ENCODE peak calls at places on chromosome 7, in ten cellular contexts. One of them, this sample, is unnamed. For H3K36me3, the result is how much of the 10 kb centered on the place peaks cover.

GRCh38 chr7:25895792-25896171 is 256.2 kb upstream of the NFE2L3 start:
- DNase-seq in CD4-positive, CD25-positive, alpha-beta regulatory T cell: no peak
- DNase-seq in hepatocyte: no peak
- DNase-seq in WERI-Rb-1: no peak
- DNase-seq in upper lobe of right lung: no peak
- DNase-seq in fibroblast of lung: no peak
- DNase-seq in psoas muscle: no peak
- DNase-seq in lower lobe of right lung: no peak
- DNase-seq in IMR-90: no peak
- DNase-seq in CD4-positive, alpha-beta memory T cell: no peak
- DNase-seq in this sample: peak

GRCh38 chr7:159061674-159062212 is 82.9 kb downstream of the VIPR2 start:
- DNase-seq in upper lobe of right lung: peak
- DNase-seq in WERI-Rb-1: no peak
- DNase-seq in IMR-90: no peak
- DNase-seq in fibroblast of lung: no peak
- DNase-seq in hepatocyte: peak
- DNase-seq in CD4-positive, CD25-positive, alpha-beta regulatory T cell: no peak
- DNase-seq in CD4-positive, alpha-beta memory T cell: no peak
- DNase-seq in psoas muscle: no peak
- DNase-seq in lower lobe of right lung: no peak
- DNase-seq in this sample: peak

GRCh38 chr7:139739863-139740597 is 37.8 kb downstream of the HIPK2 start:
- DNase-seq in psoas muscle: peak
- DNase-seq in CD4-positive, alpha-beta memory T cell: no peak
- DNase-seq in CD4-positive, CD25-positive, alpha-beta regulatory T cell: no peak
- DNase-seq in upper lobe of right lung: no peak
- DNase-seq in lower lobe of right lung: no peak
- DNase-seq in hepatocyte: no peak
- DNase-seq in WERI-Rb-1: no peak
- DNase-seq in fibroblast of lung: no peak
- DNase-seq in IMR-90: no peak
- DNase-seq in this sample: no peak

GRCh38 chr7:141558544-141559183 is 7.5 kb downstream of the AGK start:
- DNase-seq in WERI-Rb-1: no peak
- DNase-seq in lower lobe of right lung: no peak
- DNase-seq in hepatocyte: no peak
- DNase-seq in upper lobe of right lung: no peak
- DNase-seq in psoas muscle: no peak
- DNase-seq in fibroblast of lung: peak
- DNase-seq in IMR-90: peak
- DNase-seq in CD4-positive, CD25-positive, alpha-beta regulatory T cell: no peak
- DNase-seq in CD4-positive, alpha-beta memory T cell: peak
- DNase-seq in this sample: no peak

GRCh38 chr7:277228-277627 is 12.7 kb upstream of the FOXL3 start:
- DNase-seq in WERI-Rb-1: no peak
- DNase-seq in IMR-90: no peak
- DNase-seq in CD4-positive, CD25-positive, alpha-beta regulatory T cell: no peak
- DNase-seq in upper lobe of right lung: no peak
- DNase-seq in fibroblast of lung: no peak
- DNase-seq in lower lobe of right lung: no peak
- DNase-seq in CD4-positive, alpha-beta memory T cell: no peak
- DNase-seq in psoas muscle: no peak
- DNase-seq in hepatocyte: no peak
- DNase-seq in this sample: no peak

GRCh38 chr7:91263359-91264082 is 712 bp upstream of the FZD1 start:
- DNase-seq in IMR-90: no peak
- DNase-seq in fibroblast of lung: no peak
- DNase-seq in CD4-positive, CD25-positive, alpha-beta regulatory T cell: no peak
- DNase-seq in psoas muscle: peak
- DNase-seq in upper lobe of right lung: peak
- DNase-seq in WERI-Rb-1: peak
- DNase-seq in hepatocyte: peak
- DNase-seq in CD4-positive, alpha-beta memory T cell: no peak
- DNase-seq in lower lobe of right lung: peak
- DNase-seq in this sample: peak

GRCh38 chr7:155153676-155154075 is 83.6 kb downstream of the HTR5A start:
- DNase-seq in IMR-90: no peak
- DNase-seq in CD4-positive, alpha-beta memory T cell: no peak
- DNase-seq in CD4-positive, CD25-positive, alpha-beta regulatory T cell: no peak
- DNase-seq in upper lobe of right lung: no peak
- DNase-seq in fibroblast of lung: no peak
- DNase-seq in psoas muscle: no peak
- DNase-seq in hepatocyte: no peak
- DNase-seq in WERI-Rb-1: no peak
- DNase-seq in lower lobe of right lung: no peak
- DNase-seq in this sample: no peak

GRCh38 chr7:55515569-55516279 is 56.6 kb downstream of the VOPP1 start:
- DNase-seq in CD4-positive, alpha-beta memory T cell: no peak
- DNase-seq in lower lobe of right lung: no peak
- DNase-seq in upper lobe of right lung: no peak
- DNase-seq in CD4-positive, CD25-positive, alpha-beta regulatory T cell: no peak
- DNase-seq in fibroblast of lung: no peak
- DNase-seq in psoas muscle: peak
- DNase-seq in hepatocyte: no peak
- DNase-seq in WERI-Rb-1: no peak
- DNase-seq in IMR-90: no peak
- DNase-seq in this sample: no peak

GRCh38 chr7:30135551-30136271 is 925 bp downstream of the MTURN start:
- DNase-seq in IMR-90: peak
- DNase-seq in lower lobe of right lung: peak
- DNase-seq in psoas muscle: peak
- DNase-seq in WERI-Rb-1: peak
- DNase-seq in fibroblast of lung: peak
- DNase-seq in CD4-positive, alpha-beta memory T cell: peak
- DNase-seq in upper lobe of right lung: peak
- DNase-seq in CD4-positive, CD25-positive, alpha-beta regulatory T cell: peak
- DNase-seq in hepatocyte: peak
- DNase-seq in this sample: peak

GRCh38 chr7:139738101-139738489 is 39.7 kb downstream of the HIPK2 start:
- DNase-seq in IMR-90: peak
- DNase-seq in upper lobe of right lung: no peak
- DNase-seq in CD4-positive, CD25-positive, alpha-beta regulatory T cell: no peak
- DNase-seq in WERI-Rb-1: no peak
- DNase-seq in fibroblast of lung: no peak
- DNase-seq in CD4-positive, alpha-beta memory T cell: no peak
- DNase-seq in hepatocyte: peak
- DNase-seq in lower lobe of right lung: no peak
- DNase-seq in psoas muscle: no peak
- DNase-seq in this sample: peak

GRCh38 chr7:34042406-34042805 is 137.1 kb downstream of the BMPER start:
- DNase-seq in WERI-Rb-1: no peak
- DNase-seq in fibroblast of lung: peak
- DNase-seq in upper lobe of right lung: no peak
- DNase-seq in CD4-positive, alpha-beta memory T cell: no peak
- DNase-seq in lower lobe of right lung: no peak
- DNase-seq in IMR-90: peak
- DNase-seq in hepatocyte: no peak
- DNase-seq in CD4-positive, CD25-positive, alpha-beta regulatory T cell: no peak
- DNase-seq in psoas muscle: no peak
- DNase-seq in this sample: no peak

GRCh38 chr7:157905740-157906461 is 569.1 kb downstream of the DNAJB6 start:
- DNase-seq in upper lobe of right lung: no peak
- DNase-seq in IMR-90: no peak
- DNase-seq in CD4-positive, alpha-beta memory T cell: no peak
- DNase-seq in hepatocyte: no peak
- DNase-seq in WERI-Rb-1: peak
- DNase-seq in psoas muscle: no peak
- DNase-seq in CD4-positive, CD25-positive, alpha-beta regulatory T cell: no peak
- DNase-seq in lower lobe of right lung: no peak
- DNase-seq in fibroblast of lung: no peak
- DNase-seq in this sample: peak
- H3K27ac ChIP-seq in upper lobe of right lung: no peak
- H3K27ac ChIP-seq in IMR-90: no peak
- H3K27ac ChIP-seq in CD4-positive, alpha-beta memory T cell: no peak
- H3K27ac ChIP-seq in hepatocyte: no peak
- H3K27ac ChIP-seq in WERI-Rb-1: no peak
- H3K27ac ChIP-seq in psoas muscle: no peak
- H3K27ac ChIP-seq in CD4-positive, CD25-positive, alpha-beta regulatory T cell: no peak
- H3K27ac ChIP-seq in lower lobe of right lung: no peak
- H3K27ac ChIP-seq in fibroblast of lung: no peak
- H3K27ac ChIP-seq in this sample: no peak

DNA sequence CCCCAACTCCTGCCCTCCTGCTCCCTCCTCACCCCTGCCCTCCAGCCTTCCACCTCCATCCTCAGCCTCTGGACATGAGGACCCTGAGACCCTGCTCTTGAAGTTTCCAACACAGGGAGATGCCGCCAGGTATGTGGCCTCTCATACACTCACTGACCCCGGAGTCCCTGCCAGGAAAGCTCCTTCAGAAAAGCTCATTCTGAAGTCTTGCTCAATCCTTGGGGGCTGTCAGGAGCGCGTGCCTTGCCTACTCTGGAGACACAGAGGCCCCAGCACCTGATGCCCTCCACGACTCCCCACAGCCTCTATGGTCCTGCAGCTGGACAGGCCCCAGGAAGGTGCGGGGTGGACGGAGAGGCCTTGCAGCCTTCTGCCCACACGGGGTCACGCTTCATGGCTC is 11.0 kb downstream of the NUDT1 start:
- DNase-seq in psoas muscle: no peak
- DNase-seq in IMR-90: no peak
- DNase-seq in CD4-positive, alpha-beta memory T cell: no peak
- DNase-seq in lower lobe of right lung: no peak
- DNase-seq in CD4-positive, CD25-positive, alpha-beta regulatory T cell: no peak
- DNase-seq in WERI-Rb-1: no peak
- DNase-seq in hepatocyte: no peak
- DNase-seq in fibroblast of lung: no peak
- DNase-seq in upper lobe of right lung: peak
- DNase-seq in this sample: no peak
- H3K36me3 ChIP-seq in psoas muscle: under half
- H3K36me3 ChIP-seq in IMR-90: under half
- H3K36me3 ChIP-seq in CD4-positive, alpha-beta memory T cell: under half
- H3K36me3 ChIP-seq in lower lobe of right lung: under half
- H3K36me3 ChIP-seq in CD4-positive, CD25-positive, alpha-beta regulatory T cell: under half
- H3K36me3 ChIP-seq in WERI-Rb-1: half or more
- H3K36me3 ChIP-seq in hepatocyte: under half
- H3K36me3 ChIP-seq in fibroblast of lung: under half
- H3K36me3 ChIP-seq in upper lobe of right lung: under half
- H3K36me3 ChIP-seq in this sample: under half

GRCh38 chr7:48421357-48421756 is 250.1 kb downstream of the ABCA13 start:
- DNase-seq in psoas muscle: no peak
- DNase-seq in upper lobe of right lung: no peak
- DNase-seq in WERI-Rb-1: no peak
- DNase-seq in CD4-positive, CD25-positive, alpha-beta regulatory T cell: no peak
- DNase-seq in fibroblast of lung: peak
- DNase-seq in CD4-positive, alpha-beta memory T cell: no peak
- DNase-seq in IMR-90: peak
- DNase-seq in hepatocyte: no peak
- DNase-seq in lower lobe of right lung: no peak
- DNase-seq in this sample: no peak
- H3K27ac ChIP-seq in psoas muscle: no peak
- H3K27ac ChIP-seq in upper lobe of right lung: no peak
- H3K27ac ChIP-seq in WERI-Rb-1: no peak
- H3K27ac ChIP-seq in CD4-positive, CD25-positive, alpha-beta regulatory T cell: no peak
- H3K27ac ChIP-seq in fibroblast of lung: no peak
- H3K27ac ChIP-seq in CD4-positive, alpha-beta memory T cell: no peak
- H3K27ac ChIP-seq in IMR-90: no peak
- H3K27ac ChIP-seq in hepatocyte: no peak
- H3K27ac ChIP-seq in lower lobe of right lung: no peak
- H3K27ac ChIP-seq in this sample: no peak

GRCh38 chr7:4764402-4765007 is 10.9 kb upstream of the AP5Z1 start:
- DNase-seq in upper lobe of right lung: no peak
- DNase-seq in IMR-90: no peak
- DNase-seq in fibroblast of lung: no peak
- DNase-seq in psoas muscle: no peak
- DNase-seq in CD4-positive, alpha-beta memory T cell: no peak
- DNase-seq in hepatocyte: no peak
- DNase-seq in CD4-positive, CD25-positive, alpha-beta regulatory T cell: no peak
- DNase-seq in WERI-Rb-1: no peak
- DNase-seq in lower lobe of right lung: no peak
- DNase-seq in this sample: no peak
- H3K36me3 ChIP-seq in upper lobe of right lung: half or more
- H3K36me3 ChIP-seq in IMR-90: half or more
- H3K36me3 ChIP-seq in fibroblast of lung: under half
- H3K36me3 ChIP-seq in psoas muscle: under half
- H3K36me3 ChIP-seq in CD4-positive, alpha-beta memory T cell: under half
- H3K36me3 ChIP-seq in hepatocyte: under half
- H3K36me3 ChIP-seq in CD4-positive, CD25-positive, alpha-beta regulatory T cell: under half
- H3K36me3 ChIP-seq in WERI-Rb-1: under half
- H3K36me3 ChIP-seq in lower lobe of right lung: half or more
- H3K36me3 ChIP-seq in this sample: half or more

GRCh38 chr7:143896667-143897066 is 5.3 kb downstream of the TCAF1 start:
- DNase-seq in psoas muscle: no peak
- DNase-seq in upper lobe of right lung: no peak
- DNase-seq in fibroblast of lung: no peak
- DNase-seq in CD4-positive, alpha-beta memory T cell: no peak
- DNase-seq in IMR-90: no peak
- DNase-seq in CD4-positive, CD25-positive, alpha-beta regulatory T cell: no peak
- DNase-seq in WERI-Rb-1: no peak
- DNase-seq in hepatocyte: no peak
- DNase-seq in lower lobe of right lung: no peak
- DNase-seq in this sample: no peak

GRCh38 chr7:143901360-143901709 is 641 bp downstream of the TCAF1 start:
- DNase-seq in psoas muscle: peak
- DNase-seq in fibroblast of lung: peak
- DNase-seq in hepatocyte: peak
- DNase-seq in CD4-positive, alpha-beta memory T cell: no peak
- DNase-seq in upper lobe of right lung: peak
- DNase-seq in CD4-positive, CD25-positive, alpha-beta regulatory T cell: no peak
- DNase-seq in IMR-90: peak
- DNase-seq in WERI-Rb-1: no peak
- DNase-seq in lower lobe of right lung: peak
- DNase-seq in this sample: peak

GRCh38 chr7:143901710-143902587 is at the start of gene TCAF1:
- DNase-seq in upper lobe of right lung: peak
- DNase-seq in fibroblast of lung: peak
- DNase-seq in IMR-90: peak
- DNase-seq in psoas muscle: peak
- DNase-seq in CD4-positive, CD25-positive, alpha-beta regulatory T cell: peak
- DNase-seq in WERI-Rb-1: peak
- DNase-seq in lower lobe of right lung: peak
- DNase-seq in CD4-positive, alpha-beta memory T cell: peak
- DNase-seq in hepatocyte: peak
- DNase-seq in this sample: peak

GRCh38 chr7:143900230-143900766 is 1.7 kb downstream of the TCAF1 start:
- DNase-seq in WERI-Rb-1: no peak
- DNase-seq in IMR-90: peak
- DNase-seq in CD4-positive, alpha-beta memory T cell: no peak
- DNase-seq in hepatocyte: peak
- DNase-seq in lower lobe of right lung: no peak
- DNase-seq in psoas muscle: peak
- DNase-seq in upper lobe of right lung: no peak
- DNase-seq in CD4-positive, CD25-positive, alpha-beta regulatory T cell: no peak
- DNase-seq in fibroblast of lung: peak
- DNase-seq in this sample: peak

DNA sequence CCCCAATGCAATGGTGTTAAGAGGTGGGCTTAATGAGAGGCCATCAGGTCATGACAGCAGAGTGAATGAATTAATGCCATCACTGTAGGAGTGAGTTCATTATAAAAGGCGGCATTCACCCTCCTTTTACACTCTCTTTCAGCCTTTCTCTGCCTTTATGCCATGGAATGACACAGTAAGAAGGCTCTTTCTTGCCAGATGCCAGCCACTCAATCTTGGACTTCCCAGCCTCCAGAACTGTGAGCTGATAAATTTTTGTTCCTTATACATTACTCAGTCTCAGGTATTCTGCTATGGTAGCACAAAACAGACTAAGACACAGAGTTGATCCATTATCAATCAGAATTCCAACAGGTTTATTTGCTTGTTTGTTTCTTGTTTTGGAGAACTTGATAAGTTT is 3.2 kb downstream of the TCAF1 start:
- DNase-seq in CD4-positive, alpha-beta memory T cell: no peak
- DNase-seq in IMR-90: no peak
- DNase-seq in hepatocyte: no peak
- DNase-seq in CD4-positive, CD25-positive, alpha-beta regulatory T cell: no peak
- DNase-seq in lower lobe of right lung: no peak
- DNase-seq in WERI-Rb-1: no peak
- DNase-seq in psoas muscle: no peak
- DNase-seq in fibroblast of lung: no peak
- DNase-seq in upper lobe of right lung: no peak
- DNase-seq in this sample: no peak
- H3K27ac ChIP-seq in CD4-positive, alpha-beta memory T cell: no peak
- H3K27ac ChIP-seq in IMR-90: no peak
- H3K27ac ChIP-seq in hepatocyte: peak
- H3K27ac ChIP-seq in CD4-positive, CD25-positive, alpha-beta regulatory T cell: no peak
- H3K27ac ChIP-seq in lower lobe of right lung: no peak
- H3K27ac ChIP-seq in WERI-Rb-1: no peak
- H3K27ac ChIP-seq in psoas muscle: no peak
- H3K27ac ChIP-seq in fibroblast of lung: no peak
- H3K27ac ChIP-seq in upper lobe of right lung: no peak
- H3K27ac ChIP-seq in this sample: no peak

This sample was measured in endodermal cell.